ENCODE peak calls at places on chromosomes 12 and 14, in six cellular contexts. E is GM23338, Q is suprapubic skin, A is K562, Z is H1, I is stomach. V is an unnamed sample.

GRCh38 chr12:130971871-130972588 is 18.3 kb downstream of the ADGRD1 start:
- DNase-seq in Z (no peak), E (no peak), Q (peak; percentile 59), I (no peak), A (no peak), V (no peak)

GRCh38 chr14:92225731-92226130 is 97.2 kb upstream of the SLC24A4 start:
- DNase-seq in I (no peak), A (no peak), Q (no peak), E (no peak), Z (no peak), V (no peak)

GRCh38 chr12:130337476-130338303 is at the start of gene PIWIL1:
- DNase-seq in E (no peak), I (no peak), A (peak; percentile 28), Z (no peak), Q (no peak), V (no peak)

GRCh38 chr12:82027612-82028011 is 268.5 kb upstream of the PPFIA2 start:
- DNase-seq in I (no peak), A (no peak), E (no peak), Z (no peak), Q (no peak), V (no peak)

GRCh38 chr12:121893901-121894540 is 5.4 kb downstream of the PSMD9 start:
- DNase-seq in E (peak; percentile 21), Z (no peak), Q (no peak), A (no peak), I (peak; percentile 40), V (no peak)

GRCh38 chr12:58032156-58032555 is 90.8 kb downstream of the ATP23 start:
- DNase-seq in A (no peak), Z (no peak), Q (no peak), E (no peak), I (no peak), V (no peak)

GRCh38 chr14:54722791-54723432 is 156.0 kb downstream of the SAMD4A start:
- DNase-seq in A (no peak), Q (no peak), Z (no peak), E (peak; percentile 62), I (no peak), V (no peak)

GRCh38 chr12:102539651-102540553 is 59.5 kb upstream of the IGF1 start:
- DNase-seq in Q (no peak), E (peak; percentile 9), I (no peak), Z (no peak), A (no peak), V (no peak)

GRCh38 chr12:109449845-109450532 is 27.1 kb downstream of the KCTD10 start:
- DNase-seq in Z (no peak), A (peak; percentile 37), E (peak; percentile 69), Q (no peak), I (no peak), V (no peak)

GRCh38 chr14:77615231-77616132 is 955 bp downstream of the SPTLC2 start:
- DNase-seq in I (no peak), A (no peak), Q (no peak), E (peak; percentile 39), Z (no peak), V (no peak)

GRCh38 chr12:106081606-106082005 is 57.1 kb downstream of the NUAK1 start:
- DNase-seq in Z (no peak), A (no peak), E (no peak), I (no peak), Q (no peak), V (no peak)

GRCh38 chr14:77424862-77425261 is 1.5 kb upstream of the NOXRED1 start:
- DNase-seq in Z (no peak), Q (no peak), E (peak; percentile 63), A (no peak), I (no peak), V (no peak)

GRCh38 chr12:63212316-63212715 is 61.3 kb upstream of the AVPR1A start:
- DNase-seq in Z (no peak), E (no peak), Q (no peak), A (no peak), I (no peak), V (no peak)

GRCh38 chr14:96098309-96098998 is 59.3 kb downstream of the C14orf132 start:
- DNase-seq in A (peak; percentile 21), Q (peak; percentile 78), I (peak; percentile 56), Z (peak; percentile 58), E (peak; percentile 90), V (no peak)

GRCh38 chr12:71838231-71838630 is 1.3 kb upstream of the TBC1D15 start:
- DNase-seq in Z (no peak), I (no peak), E (no peak), Q (no peak), A (no peak), V (no peak)

GRCh38 chr12:124509676-124510300 is 57.6 kb downstream of the NCOR2 start:
- DNase-seq in E (no peak), I (peak; percentile 65), Z (no peak), Q (peak; percentile 89), A (peak; percentile 80), V (peak; percentile 91)

GRCh38 chr12:51895378-51896135 is 7.7 kb downstream of the ANKRD33 start:
- DNase-seq in E (no peak), Z (no peak), A (no peak), Q (no peak), I (no peak), V (no peak)

GRCh38 chr12:123073962-123074801 is 76.7 kb downstream of the PITPNM2 start:
- DNase-seq in A (no peak), I (no peak), Z (no peak), E (no peak), Q (no peak), V (no peak)

GRCh38 chr12:131494141-131494733 is 216.7 kb upstream of the SFSWAP start:
- DNase-seq in I (no peak), Z (no peak), Q (no peak), E (no peak), A (no peak), V (no peak)

GRCh38 chr12:108826115-108826806 is 31.1 kb downstream of the SSH1 start:
- DNase-seq in I (no peak), E (no peak), A (no peak), Q (no peak), Z (no peak), V (no peak)

GRCh38 chr12:25491396-25491948 is 61.6 kb downstream of the LMNTD1 start:
- DNase-seq in E (no peak), Q (no peak), I (no peak), Z (no peak), A (no peak), V (no peak)

GRCh38 chr14:72472845-72473244 is 421.1 kb downstream of the DPF3 start:
- DNase-seq in A (no peak), I (no peak), Z (no peak), Q (no peak), E (peak; percentile 36), V (no peak)

GRCh38 chr12:32583535-32583934 is 95.6 kb upstream of the DNM1L start:
- DNase-seq in Z (no peak), A (no peak), Q (no peak), I (no peak), E (no peak), V (no peak)

GRCh38 chr14:101723061-101723595 is 38.4 kb upstream of the PPP2R5C start:
- DNase-seq in E (no peak), Q (peak; percentile 53), I (no peak), Z (no peak), A (no peak), V (no peak)

GRCh38 chr14:101719708-101720107 is 41.8 kb upstream of the PPP2R5C start:
- DNase-seq in A (no peak), E (peak; percentile 64), I (peak; percentile 22), Z (no peak), Q (peak; percentile 65), V (no peak)

GRCh38 chr14:101721111-101721510 is 40.4 kb upstream of the PPP2R5C start:
- DNase-seq in Q (peak; percentile 12), E (no peak), A (no peak), I (no peak), Z (no peak), V (no peak)

GRCh38 chr14:101719045-101719645 is 42.4 kb upstream of the PPP2R5C start:
- DNase-seq in I (peak; percentile 19), Z (no peak), Q (peak; percentile 48), A (no peak), E (no peak), V (no peak)

GRCh38 chr14:101721951-101722661 is 39.4 kb upstream of the PPP2R5C start:
- DNase-seq in E (peak; percentile 53), I (peak; percentile 51), Q (peak; percentile 76), Z (no peak), A (no peak), V (peak; percentile 55)
- TF ChIP-seq POLR2AphosphoS5 in E (no peak), I (peak; percentile 59), Q (no peak), Z (no peak), A (no peak), V (no peak)

GRCh38 chr14:99718031-99718810 is 34.1 kb downstream of the CYP46A1 start:
- DNase-seq in A (no peak), I (no peak), Z (no peak), Q (peak; percentile 62), E (no peak), V (peak; percentile 3)
- H3K4me3 ChIP-seq in A (no peak overlapping the region), I (no peak overlapping the region), Z (no peak overlapping the region), Q (no peak overlapping the region), E (no peak overlapping the region), V (no peak overlapping the region)

GRCh38 chr14:23057757-23058653 is 685 bp upstream of the CDH24 start:
- DNase-seq in I (peak; percentile 88), Q (peak; percentile 95), E (peak; percentile 96), A (peak; percentile 87), Z (peak; percentile 86), V (peak; percentile 90)
- TF ChIP-seq POLR2AphosphoS5 in I (peak; percentile 70), Q (no peak), E (peak; percentile 67), A (peak; percentile 53), Z (peak; percentile 84), V (peak; percentile 36)

GRCh38 chr12:132505852-132506219 is 15.9 kb downstream of the FBRSL1 start:
- DNase-seq in A (no peak), I (no peak), E (no peak), Z (no peak), Q (no peak), V (no peak)

GRCh38 chr12:132506328-132506727 is 16.4 kb downstream of the FBRSL1 start:
- DNase-seq in Q (no peak), A (no peak), E (no peak), I (peak; percentile 69), Z (no peak), V (no peak)

GRCh38 chr12:132508248-132508740 is 18.3 kb downstream of the FBRSL1 start:
- DNase-seq in Q (no peak), Z (no peak), A (no peak), I (no peak), E (no peak), V (no peak)

GRCh38 chr12:132507656-132508055 is 17.7 kb downstream of the FBRSL1 start:
- DNase-seq in A (no peak), E (no peak), Z (no peak), Q (no peak), I (no peak), V (no peak)

DNA sequence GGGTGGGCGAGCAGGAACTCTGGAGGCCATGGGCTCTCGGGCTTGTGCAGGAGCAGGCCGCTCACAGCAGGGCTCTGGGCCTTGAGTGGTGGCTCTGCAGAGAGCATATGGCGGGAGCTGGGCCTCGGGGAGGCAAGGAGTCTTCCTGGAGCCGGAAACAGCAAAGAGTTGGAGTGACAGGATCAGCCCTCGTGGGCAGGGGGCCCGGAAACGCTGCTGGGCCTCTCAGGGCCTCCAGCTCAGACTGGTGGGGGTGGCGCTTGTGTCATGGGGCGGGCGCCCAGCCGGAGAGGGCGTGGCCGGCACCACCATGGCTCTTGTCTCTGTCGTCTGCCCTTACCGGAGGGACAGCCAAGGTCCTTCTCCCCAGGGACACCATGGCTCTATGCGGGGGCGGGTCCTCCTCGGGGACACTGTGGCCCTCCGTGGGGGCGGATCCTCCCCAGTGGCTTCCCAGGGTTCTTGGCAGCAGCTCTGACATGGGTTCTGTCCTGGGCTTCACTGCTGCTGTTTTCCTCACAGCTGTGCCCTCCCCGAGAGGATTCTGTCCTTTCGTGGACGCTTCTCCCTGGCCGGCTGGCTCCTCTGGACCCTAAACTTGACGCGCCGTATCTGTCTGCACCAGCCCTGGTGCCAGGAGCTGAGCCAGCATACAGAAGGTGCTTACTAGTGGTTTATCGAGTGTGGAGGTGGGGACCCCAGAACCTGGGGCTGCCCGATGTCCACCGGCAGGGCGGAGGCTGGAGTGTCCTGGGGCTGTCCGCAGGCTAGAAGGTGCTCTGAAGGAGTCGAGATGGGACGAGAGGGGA is 17.0 kb downstream of the FBRSL1 start:
- DNase-seq in I (peak; percentile 76), Q (peak; percentile 87), Z (no peak), E (no peak), A (peak; percentile 46), V (no peak)
- H3K4me3 ChIP-seq in I (peak overlapping the region; percentile 19), Q (peak overlapping the region; percentile 22), Z (no peak overlapping the region), E (no peak overlapping the region), A (no peak overlapping the region), V (peak overlapping the region; percentile 46)